ENCODE peak calls at places on chromosomes 6 and 20, in seven cellular contexts. X is stimulated activated CD4-positive, alpha-beta T cell treated with anti-CD3 and anti-CD28 coated beads, Interleukin-1b, Interleukin-23, amount 100 ng/mL, for 1 hour; A is HS-5; U is effector CD4-positive, alpha-beta T cell; E is NCI-H510A; I is small intestine; G is right lobe of liver. Q is an unnamed sample.

GRCh38 chr20:4076671-4077070 is 61.3 kb upstream of the RNF24 start:
- DNase-seq in X (no peak), A (peak), U (no peak), E (no peak), I (no peak), G (no peak), Q (no peak)

GRCh38 chr6:120785459-120786086 is 548.7 kb downstream of the TBC1D32 start:
- DNase-seq in X (no peak), A (no peak), U (no peak), E (no peak), I (no peak), G (no peak), Q (no peak)

GRCh38 chr6:2865270-2866182 is 23.9 kb upstream of the SERPINB1 start:
- DNase-seq in X (no peak), A (no peak), U (no peak), E (no peak), I (peak), G (no peak), Q (no peak)

GRCh38 chr6:82681119-82681714 is 317.6 kb downstream of the TPBG start:
- DNase-seq in X (no peak), A (no peak), U (no peak), E (no peak), I (no peak), G (no peak), Q (no peak)

GRCh38 chr6:55617272-55617671 is 38.3 kb upstream of the HMGCLL1 start:
- DNase-seq in X (no peak), A (no peak), U (no peak), E (peak), I (peak), G (no peak), Q (no peak)

GRCh38 chr20:57589728-57590484 is 29.0 kb downstream of the PCK1 start:
- DNase-seq in X (no peak), A (no peak), U (no peak), E (no peak), I (peak), G (peak), Q (no peak)

GRCh38 chr6:157552171-157552747 is 171.3 kb downstream of the ZDHHC14 start:
- DNase-seq in X (no peak), A (no peak), U (no peak), E (peak), I (no peak), G (no peak), Q (no peak)

GRCh38 chr20:48190757-48191156 is 405.5 kb upstream of the SULF2 start:
- DNase-seq in X (no peak), A (no peak), U (no peak), E (no peak), I (no peak), G (no peak), Q (no peak)

GRCh38 chr6:75334266-75335040 is 49.9 kb upstream of the TMEM30A start:
- DNase-seq in X (no peak), A (no peak), U (no peak), E (no peak), I (no peak), G (no peak), Q (no peak)

GRCh38 chr20:33732166-33732970 is 572 bp downstream of the ZNF341 start:
- DNase-seq in X (peak), A (no peak), U (peak), E (peak), I (peak), G (peak), Q (no peak)

GRCh38 chr6:109336221-109336955 is 45.9 kb downstream of the CD164 start:
- DNase-seq in X (no peak), A (no peak), U (no peak), E (no peak), I (peak), G (peak), Q (no peak)

GRCh38 chr6:145836170-145836569 is 21.6 kb upstream of the FBXO30 start:
- DNase-seq in X (no peak), A (peak), U (no peak), E (no peak), I (no peak), G (no peak), Q (no peak)

GRCh38 chr6:81997091-81997926 is 244.8 kb upstream of the TENT5A start:
- DNase-seq in X (no peak), A (peak), U (no peak), E (no peak), I (no peak), G (no peak), Q (no peak)

GRCh38 chr6:65627015-65627414 is 80.0 kb downstream of the EYS start:
- DNase-seq in X (no peak), A (no peak), U (no peak), E (no peak), I (no peak), G (no peak), Q (no peak)

GRCh38 chr6:145838305-145838704 is 23.7 kb upstream of the FBXO30 start:
- DNase-seq in X (no peak), A (no peak), U (no peak), E (no peak), I (no peak), G (no peak), Q (no peak)

GRCh38 chr6:132458887-132459604 is 53.9 kb downstream of the STX7 start:
- DNase-seq in X (no peak), A (no peak), U (no peak), E (no peak), I (no peak), G (no peak), Q (no peak)

GRCh38 chr20:9353916-9354276 is 160.5 kb upstream of the LAMP5 start:
- DNase-seq in X (no peak), A (no peak), U (no peak), E (no peak), I (no peak), G (no peak), Q (no peak)

GRCh38 chr6:107618672-107619071 is 128.8 kb downstream of the SOBP start:
- DNase-seq in X (no peak), A (no peak), U (peak), E (no peak), I (peak), G (no peak), Q (peak)

GRCh38 chr6:100228437-100229424 is 234.7 kb upstream of the MCHR2 start:
- DNase-seq in X (no peak), A (peak), U (no peak), E (peak), I (peak), G (peak), Q (peak)